ENCODE peak calls at places on chromosomes 4 and X, in six cellular contexts. M is heart right ventricle, K is A673, S is right cardiac atrium, A is LoVo, I is AML-193. F is an unnamed sample.

GRCh38 chr4:46886711-46887110 is 22.3 kb downstream of the COX7B2 start:
- DNase-seq in M (no peak), K (peak; percentile 21), S (no peak), A (peak; percentile 3), I (peak; percentile 46), F (peak; percentile 47)

GRCh38 chr4:89765966-89766365 is 71.0 kb downstream of the SNCA start:
- DNase-seq in M (peak; percentile 64), K (no peak), S (no peak), A (no peak), I (no peak), F (peak; percentile 79)

GRCh38 chrX:13418126-13419091 is 98.6 kb upstream of the ATXN3L start:
- DNase-seq in M (no peak), K (peak; percentile 53), S (no peak), A (no peak), I (no peak), F (no peak)

GRCh38 chr4:174835536-174835935 is 6.5 kb upstream of the GLRA3 start:
- DNase-seq in M (no peak), K (no peak), S (no peak), A (no peak), I (no peak), F (no peak)

GRCh38 chr4:54513231-54513630 is 144.5 kb upstream of the KIT start:
- DNase-seq in M (peak; percentile 5), K (no peak), S (peak; percentile 38), A (no peak), I (no peak), F (no peak)

GRCh38 chrX:74614193-74614909 is at the start of gene RLIM:
- DNase-seq in M (peak; percentile 95), K (peak; percentile 97), S (peak; percentile 93), A (peak; percentile 85), I (peak; percentile 75), F (peak; percentile 96)

GRCh38 chrX:118633530-118633929 is 93.9 kb upstream of the IL13RA1 start:
- DNase-seq in M (no peak), K (no peak), S (no peak), A (no peak), I (no peak), F (no peak)

GRCh38 chr4:142781114-142781513 is 65.0 kb downstream of the INPP4B start:
- DNase-seq in M (no peak), K (no peak), S (no peak), A (no peak), I (no peak), F (no peak)

GRCh38 chrX:108332281-108332680 is 105.9 kb downstream of the COL4A6 start:
- DNase-seq in M (no peak), K (no peak), S (no peak), A (no peak), I (no peak), F (no peak)

GRCh38 chr4:35105486-35105885 is 1138.8 kb downstream of the ARAP2 start:
- DNase-seq in M (no peak), K (no peak), S (no peak), A (no peak), I (no peak), F (no peak)

GRCh38 chr4:85508654-85509053 is 33.7 kb downstream of the ARHGAP24 start:
- DNase-seq in M (no peak), K (no peak), S (no peak), A (no peak), I (no peak), F (no peak)

GRCh38 chrX:152912121-152912520 is 14.3 kb downstream of the ZNF185 start:
- DNase-seq in M (no peak), K (peak; percentile 22), S (no peak), A (no peak), I (no peak), F (peak; percentile 53)

GRCh38 chr4:139606600-139607301 is 50.7 kb upstream of the SETD7 start:
- DNase-seq in M (no peak), K (peak; percentile 83), S (peak; percentile 20), A (peak; percentile 45), I (peak; percentile 69), F (peak; percentile 14)

GRCh38 chr4:3810111-3810680 is 44.0 kb downstream of the ADRA2C start:
- DNase-seq in M (no peak), K (no peak), S (no peak), A (no peak), I (no peak), F (no peak)

GRCh38 chr4:123579961-123580360 is 183.4 kb downstream of the SPRY1 start:
- DNase-seq in M (no peak), K (no peak), S (no peak), A (no peak), I (no peak), F (no peak)

GRCh38 chr4:183571350-183572076 is 66.7 kb downstream of the ING2 start:
- DNase-seq in M (no peak), K (no peak), S (no peak), A (peak; percentile 48), I (no peak), F (no peak)

GRCh38 chr4:17324431-17324830 is 187.5 kb downstream of the QDPR start:
- DNase-seq in M (peak; percentile 69), K (peak; percentile 82), S (peak; percentile 31), A (peak; percentile 17), I (peak; percentile 38), F (peak; percentile 53)

GRCh38 chr4:170741856-170742255 is 652.1 kb upstream of the AADAT start:
- DNase-seq in M (no peak), K (no peak), S (no peak), A (no peak), I (no peak), F (no peak)

GRCh38 chrX:132740316-132741123 is 217.9 kb downstream of the HS6ST2 start:
- DNase-seq in M (no peak), K (peak; percentile 32), S (no peak), A (peak; percentile 6), I (no peak), F (peak; percentile 30)

GRCh38 chr4:53764761-53765490 is 173.6 kb upstream of the LNX1 start:
- DNase-seq in M (no peak), K (no peak), S (no peak), A (no peak), I (no peak), F (no peak)

GRCh38 chr4:188822698-188823097 is 683.5 kb downstream of the TRIML1 start:
- DNase-seq in M (no peak), K (no peak), S (no peak), A (peak; percentile 7), I (no peak), F (no peak)

GRCh38 chr4:147034372-147034771 is 88.7 kb upstream of the TTC29 start:
- DNase-seq in M (no peak), K (no peak), S (no peak), A (no peak), I (no peak), F (no peak)

GRCh38 chr4:167966161-167966560 is 126.2 kb upstream of the ANXA10 start:
- DNase-seq in M (no peak), K (peak; percentile 6), S (no peak), A (no peak), I (no peak), F (no peak)

GRCh38 chrX:17668929-17669328 is 68.4 kb upstream of the SCML1 start:
- DNase-seq in M (no peak), K (no peak), S (no peak), A (no peak), I (no peak), F (no peak)

GRCh38 chr4:78610546-78611214 is 59.1 kb downstream of the ANXA3 start:
- DNase-seq in M (no peak), K (peak; percentile 66), S (no peak), A (no peak), I (peak; percentile 77), F (no peak)

GRCh38 chrX:13304052-13304451 is 15.8 kb downstream of the ATXN3L start:
- DNase-seq in M (no peak), K (no peak), S (no peak), A (no peak), I (no peak), F (no peak)

GRCh38 chrX:25523574-25523973 is 507.8 kb upstream of the ARX start:
- DNase-seq in M (peak; percentile 18), K (peak; percentile 68), S (no peak), A (peak; percentile 2), I (no peak), F (peak; percentile 58)

GRCh38 chr4:78706302-78706701 is 69.8 kb upstream of the BMP2K start:
- DNase-seq in M (no peak), K (no peak), S (no peak), A (peak; percentile 26), I (no peak), F (no peak)

GRCh38 chrX:103376979-103377324 is 614 bp downstream of the BEX3 start:
- DNase-seq in M (peak; percentile 7), K (peak; percentile 43), S (no peak), A (no peak), I (no peak), F (peak; percentile 57)

GRCh38 chr4:76035799-76036389 is at the start of gene CXCL11:
- DNase-seq in M (no peak), K (no peak), S (no peak), A (no peak), I (no peak), F (no peak)

GRCh38 chr4:2484169-2484568 is 15.3 kb downstream of the RNF4 start:
- DNase-seq in M (no peak), K (no peak), S (no peak), A (no peak), I (no peak), F (no peak)

GRCh38 chrX:114580336-114580735 is 3.5 kb upstream of the HTR2C start:
- DNase-seq in M (no peak), K (no peak), S (no peak), A (no peak), I (no peak), F (peak; percentile 35)